ENCODE peak calls at places on chromosomes 7 and 10, in nine cellular contexts. F is prostate gland, H is HepG2, A is GM12878, I is endothelial cell of umbilical vein, L is K562, V is GM23338, X is SK-N-SH, D is GM12892. N is an unnamed sample.

GRCh38 chr7:15839415-15840100 is 153.1 kb upstream of the MEOX2 start:
- DNase-seq in H (no peak), L (no peak), A (no peak), X (peak), V (peak), D (no peak), F (no peak), I (peak), N (no peak)

GRCh38 chr7:152013230-152013629 is 12.2 kb upstream of the GALNT11 start:
- DNase-seq in F (no peak), A (no peak), V (no peak), I (no peak), X (no peak), D (no peak), L (no peak), H (no peak), N (no peak)

GRCh38 chr7:20798694-20799121 is 12.0 kb upstream of the SP8 start:
- DNase-seq in I (no peak), H (no peak), L (no peak), X (no peak), D (no peak), F (no peak), A (no peak), V (peak), N (no peak)

GRCh38 chr10:73956476-73957338 is 41.2 kb upstream of the VCL start:
- DNase-seq in X (no peak), D (peak), A (peak), H (no peak), V (peak), L (peak), F (no peak), I (peak), N (no peak)

GRCh38 chr7:30915751-30916150 is 4.1 kb downstream of the AQP1 start:
- DNase-seq in V (no peak), H (no peak), I (no peak), F (no peak), D (no peak), A (no peak), X (no peak), L (no peak), N (no peak)

GRCh38 chr10:119726291-119727261 is 726 bp downstream of the INPP5F start:
- DNase-seq in I (peak), A (no peak), V (peak), F (peak), L (peak), H (no peak), X (peak), D (no peak), N (no peak)

GRCh38 chr7:100603697-100604077 is 1.5 kb downstream of the PCOLCE start:
- DNase-seq in A (no peak), I (no peak), L (no peak), H (no peak), D (no peak), F (no peak), V (peak), X (no peak), N (no peak)

GRCh38 chr7:23696916-23697441 is 13.0 kb upstream of the STK31 start:
- DNase-seq in D (peak), A (no peak), L (peak), V (peak), F (no peak), H (peak), I (peak), X (peak), N (no peak)

GRCh38 chr10:124211921-124212320 is 118.5 kb upstream of the CHST15 start:
- DNase-seq in L (no peak), V (no peak), X (no peak), D (no peak), I (no peak), A (no peak), F (no peak), H (no peak), N (no peak)

GRCh38 chr7:49644402-49645166 is 128.9 kb upstream of the VWC2 start:
- DNase-seq in V (peak), I (no peak), F (no peak), X (no peak), L (no peak), H (no peak), A (no peak), D (no peak), N (no peak)

GRCh38 chr7:129041142-129041928 is 13.6 kb downstream of the TNPO3 start:
- DNase-seq in F (no peak), L (no peak), X (no peak), I (peak), D (no peak), H (no peak), V (peak), A (no peak), N (no peak)

GRCh38 chr10:122515588-122516231 is 44.8 kb upstream of the DMBT1 start:
- DNase-seq in L (no peak), H (no peak), D (peak), V (no peak), A (no peak), F (no peak), I (no peak), X (no peak), N (no peak)

GRCh38 chr10:67487906-67488619 is 207.9 kb downstream of the CTNNA3 start:
- DNase-seq in D (no peak), V (no peak), H (no peak), L (no peak), A (no peak), I (no peak), X (no peak), F (no peak), N (no peak)

GRCh38 chr7:101173752-101174244 is 6.3 kb downstream of the NAT16 start:
- DNase-seq in X (peak), F (no peak), H (no peak), V (peak), A (no peak), L (peak), D (no peak), I (peak), N (no peak)

GRCh38 chr7:108045154-108045553 is 42.2 kb upstream of the LAMB1 start:
- DNase-seq in A (no peak), D (no peak), L (no peak), V (no peak), F (no peak), H (no peak), I (peak), X (no peak), N (no peak)

GRCh38 chr7:156169474-156170370 is 357.5 kb upstream of the SHH start:
- DNase-seq in D (no peak), X (no peak), F (no peak), H (no peak), V (no peak), L (no peak), I (no peak), A (no peak), N (no peak)

GRCh38 chr10:74728225-74728624 is 98.2 kb upstream of the KAT6B start:
- DNase-seq in I (no peak), V (no peak), A (no peak), H (peak), X (no peak), F (no peak), D (no peak), L (no peak), N (no peak)

GRCh38 chr7:143258830-143259229 is 4.4 kb upstream of the GSTK1 start:
- DNase-seq in V (no peak), L (no peak), F (no peak), I (no peak), A (peak), D (no peak), H (no peak), X (no peak), N (no peak)

GRCh38 chr10:26438534-26439269 is 561 bp downstream of the APBB1IP start:
- DNase-seq in A (no peak), X (peak), I (no peak), V (peak), L (no peak), D (peak), H (no peak), F (no peak), N (no peak)

GRCh38 chr7:137196665-137197064 is 146.9 kb downstream of the PTN start:
- DNase-seq in F (no peak), D (no peak), X (no peak), V (no peak), A (no peak), I (no peak), L (no peak), H (no peak), N (no peak)

GRCh38 chr7:132386249-132386681 is 190.0 kb downstream of the PLXNA4 start:
- DNase-seq in A (no peak), F (no peak), V (no peak), I (peak), L (no peak), D (no peak), H (no peak), X (peak), N (no peak)

GRCh38 chr10:107022600-107023354 is 141.7 kb downstream of the SORCS1 start:
- DNase-seq in D (no peak), X (peak), F (no peak), I (no peak), H (no peak), A (no peak), V (peak), L (peak), N (no peak)

GRCh38 chr10:126921162-126921561 is 15.9 kb downstream of the DOCK1 start:
- DNase-seq in X (no peak), F (no peak), V (no peak), A (no peak), L (no peak), D (no peak), H (no peak), I (no peak), N (no peak)
- TF ChIP-seq POLR2AphosphoS5 in X (no peak), F (no peak), V (no peak), A (no peak), L (no peak), D (no peak), H (no peak), I (no peak), N (no peak)

DNA sequence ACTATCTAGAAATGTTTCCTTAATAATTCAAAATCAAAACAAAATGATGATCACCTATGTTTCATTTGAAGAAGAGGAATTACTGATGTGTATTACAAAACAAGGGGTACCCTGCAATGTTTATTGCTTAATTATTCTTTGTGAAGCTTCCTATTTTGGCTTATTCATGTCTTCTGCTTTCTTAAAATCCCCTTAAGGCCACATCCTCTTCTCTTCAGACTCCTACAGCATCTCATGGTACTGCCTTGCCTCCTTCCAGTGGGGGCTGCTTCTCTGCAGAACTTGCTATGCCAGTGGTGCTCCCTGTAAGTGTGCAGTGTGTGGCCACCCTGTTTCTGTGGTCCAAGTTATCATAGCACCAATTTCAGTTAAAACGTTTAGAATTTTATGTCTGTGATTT is 35.0 kb downstream of the CCDC146 start:
- DNase-seq in L (no peak), D (no peak), V (no peak), F (no peak), X (no peak), A (peak), H (no peak), I (peak), N (no peak)
- TF ChIP-seq POLR2AphosphoS5 in L (no peak), D (no peak), V (no peak), F (no peak), X (no peak), A (no peak), H (no peak), I (no peak), N (no peak)

GRCh38 chr10:21278491-21279216 is 246.8 kb downstream of the SKIDA1 start:
- DNase-seq in V (peak), I (peak), A (peak), L (peak), H (peak), X (peak), D (peak), F (peak), N (peak)

GRCh38 chr10:21273400-21273968 is 252.0 kb downstream of the SKIDA1 start:
- DNase-seq in X (no peak), V (no peak), F (no peak), D (no peak), L (peak), I (no peak), A (no peak), H (no peak), N (no peak)

GRCh38 chr10:21270976-21271375 is 254.5 kb downstream of the SKIDA1 start:
- DNase-seq in V (no peak), A (no peak), F (no peak), L (no peak), X (no peak), H (no peak), I (no peak), D (no peak), N (no peak)

GRCh38 chr10:21272585-21273399 is 252.7 kb downstream of the SKIDA1 start:
- DNase-seq in V (no peak), F (no peak), H (no peak), D (no peak), L (no peak), X (no peak), I (no peak), A (no peak), N (no peak)
- TF ChIP-seq POLR2AphosphoS5 in V (no peak), F (no peak), H (no peak), D (no peak), L (no peak), X (no peak), I (no peak), A (no peak), N (no peak)

DNA sequence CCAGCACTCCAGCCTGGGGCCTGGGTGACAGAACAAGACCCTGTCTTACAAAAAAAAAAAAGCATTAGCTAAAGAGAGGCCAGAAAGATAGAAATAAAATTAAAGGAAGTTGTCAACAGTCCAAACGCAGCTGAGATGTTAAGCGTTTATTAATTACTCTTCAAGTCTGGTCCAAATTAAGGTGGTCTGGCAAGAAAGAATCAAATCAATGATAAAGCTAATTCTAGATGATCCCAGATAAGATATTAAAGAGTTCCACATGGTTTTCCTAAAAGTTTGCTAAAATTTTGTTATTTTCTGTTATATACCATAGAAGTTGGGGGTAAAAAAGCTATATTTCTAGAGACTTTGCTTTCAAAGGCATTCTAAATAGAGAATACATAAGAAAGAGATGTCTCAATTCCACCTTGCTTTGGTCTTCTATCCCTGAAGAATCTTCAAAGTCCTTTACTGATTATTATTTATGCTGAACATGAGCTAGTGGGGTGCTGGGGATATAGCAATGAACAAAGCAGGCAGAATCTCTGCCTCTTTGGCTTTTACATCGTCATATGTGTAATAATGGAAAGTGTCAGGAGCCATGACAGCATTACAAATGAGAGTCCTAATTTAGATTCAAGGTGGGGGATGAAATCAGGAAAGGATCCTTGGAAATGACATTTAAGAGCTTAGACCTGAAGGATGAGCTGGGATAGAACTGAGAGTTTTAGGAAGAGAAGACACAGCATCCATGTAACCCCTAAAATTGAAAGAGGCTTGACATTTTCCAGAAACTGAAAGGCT is 23.4 kb downstream of the FRA10AC1 start:
- DNase-seq in V (no peak), H (no peak), A (no peak), I (no peak), X (no peak), D (no peak), F (no peak), L (no peak), N (no peak)
- TF ChIP-seq POLR2AphosphoS5 in V (no peak), H (no peak), A (no peak), I (no peak), X (no peak), D (no peak), F (no peak), L (no peak), N (no peak)

GRCh38 chr7:134891262-134892001 is 94.9 kb upstream of the AGBL3 start:
- DNase-seq in H (peak), F (peak), X (peak), I (no peak), A (no peak), D (no peak), V (peak), L (no peak), N (peak)
- TF ChIP-seq POLR2AphosphoS5 in H (peak), F (peak), X (peak), I (no peak), A (no peak), D (no peak), V (peak), L (no peak), N (peak)

N was measured in breast epithelium.